ENCODE peak calls at places on chromosomes 1 and 21, in seven cellular contexts. B is Calu3, N is brain microvascular endothelial cell, M is progenitor cell of endocrine pancreas, C is HFFc6, U is IMR-90, L is HCT116. W is an unnamed sample.

GRCh38 chr1:192201303-192201702 is 43.0 kb downstream of the RGS18 start:
- DNase-seq in M (no peak), N (no peak), C (no peak), B (no peak), U (no peak), L (no peak), W (no peak)

GRCh38 chr21:21003701-21004100 is 5.5 kb downstream of the NCAM2 start:
- DNase-seq in C (peak), U (peak), N (peak), M (no peak), L (peak), B (no peak), W (no peak)

GRCh38 chr1:55192093-55192492 is 23.1 kb downstream of the USP24 start:
- DNase-seq in N (no peak), L (no peak), B (no peak), U (no peak), C (no peak), M (no peak), W (no peak)

GRCh38 chr1:85884372-85885035 is 176.3 kb upstream of the ZNHIT6 start:
- DNase-seq in U (peak), C (peak), L (no peak), B (no peak), N (no peak), M (no peak), W (no peak)

GRCh38 chr21:34771512-34772028 is 102.8 kb downstream of the CLIC6 start:
- DNase-seq in M (no peak), B (peak), L (peak), N (peak), U (peak), C (peak), W (no peak)

GRCh38 chr21:25934771-25935224 is 200.0 kb downstream of the GABPA start:
- DNase-seq in U (peak), L (no peak), C (peak), N (peak), M (no peak), B (peak), W (peak)

GRCh38 chr1:93180723-93181613 is at the start of gene CCDC18:
- DNase-seq in C (peak), L (peak), N (peak), B (no peak), U (peak), M (no peak), W (no peak)

GRCh38 chr1:97826820-97827219 is 94.0 kb downstream of the DPYD start:
- DNase-seq in M (no peak), U (no peak), B (no peak), N (no peak), L (no peak), C (no peak), W (no peak)

GRCh38 chr1:112513112-112513870 is 4.5 kb downstream of the WNT2B start:
- DNase-seq in N (peak), L (no peak), M (no peak), C (no peak), B (no peak), U (peak), W (peak)

GRCh38 chr1:61337981-61338848 is 255.9 kb downstream of the NFIA start:
- DNase-seq in C (peak), L (peak), N (peak), B (peak), M (peak), U (peak), W (peak)

GRCh38 chr21:33682992-33683627 is 40.8 kb downstream of the ITSN1 start:
- DNase-seq in U (peak), C (peak), M (no peak), L (peak), B (peak), N (peak), W (no peak)

GRCh38 chr1:183633676-183634343 is 1.8 kb downstream of the ARPC5 start:
- DNase-seq in B (peak), L (peak), U (peak), N (peak), C (peak), M (no peak), W (peak)

GRCh38 chr1:88566615-88567387 is 117.3 kb upstream of the PKN2 start:
- DNase-seq in B (no peak), M (no peak), C (no peak), N (no peak), L (no peak), U (no peak), W (no peak)

GRCh38 chr1:20110679-20111078 is 8.7 kb downstream of the PLA2G2D start:
- DNase-seq in B (no peak), N (peak), M (no peak), L (peak), U (peak), C (peak), W (no peak)

GRCh38 chr1:117886101-117886795 is 43.2 kb downstream of the GDAP2 start:
- DNase-seq in N (peak), L (no peak), C (peak), B (no peak), U (peak), M (no peak), W (peak)

GRCh38 chr1:23562138-23562819 is 3.0 kb upstream of the ID3 start:
- DNase-seq in U (peak), M (peak), C (peak), L (peak), N (peak), B (peak), W (peak)

GRCh38 chr1:109826446-109826845 is 62.7 kb upstream of the EPS8L3 start:
- DNase-seq in N (no peak), L (no peak), C (no peak), U (no peak), M (no peak), B (no peak), W (no peak)

GRCh38 chr1:113769599-113769970 is 10.3 kb upstream of the PHTF1 start:
- DNase-seq in N (no peak), C (no peak), U (no peak), L (no peak), B (no peak), M (no peak), W (no peak)

GRCh38 chr1:204528241-204528640 is 12.0 kb downstream of the MDM4 start:
- DNase-seq in M (no peak), U (no peak), N (no peak), C (no peak), B (no peak), L (no peak), W (no peak)

GRCh38 chr1:188363943-188364342 is 1535.2 kb downstream of the PLA2G4A start:
- DNase-seq in L (no peak), B (no peak), N (no peak), C (no peak), U (no peak), M (no peak), W (no peak)

GRCh38 chr1:234775477-234776246 is 165.7 kb upstream of the IRF2BP2 start:
- DNase-seq in C (peak), U (no peak), N (no peak), L (no peak), M (no peak), B (no peak), W (no peak)

GRCh38 chr1:26541816-26542711 is 12.5 kb downstream of the RPS6KA1 start:
- DNase-seq in B (peak), U (peak), N (no peak), C (no peak), M (no peak), L (no peak), W (peak)

GRCh38 chr1:39490596-39491145 is 765 bp upstream of the BMP8A start:
- DNase-seq in C (no peak), N (no peak), M (no peak), B (no peak), L (no peak), U (no peak), W (no peak)

GRCh38 chr1:92711473-92712165 is 73.3 kb downstream of the EVI5 start:
- DNase-seq in N (no peak), M (no peak), B (no peak), C (no peak), L (no peak), U (no peak), W (no peak)

GRCh38 chr1:230517786-230518185 is 91.7 kb upstream of the PGBD5 start:
- DNase-seq in M (no peak), N (no peak), L (no peak), C (no peak), U (no peak), B (peak), W (no peak)

GRCh38 chr1:1758692-1759455 is 19.4 kb downstream of the NADK start:
- DNase-seq in U (no peak), L (peak), N (no peak), M (no peak), C (no peak), B (peak), W (no peak)

GRCh38 chr21:41009398-41010177 is 158.4 kb upstream of the BACE2 start:
- DNase-seq in N (no peak), M (no peak), L (no peak), C (no peak), U (no peak), B (no peak), W (no peak)

GRCh38 chr1:116666747-116667576 is 571 bp downstream of the IGSF3 start:
- DNase-seq in L (no peak), B (peak), U (no peak), M (peak), N (no peak), C (no peak), W (no peak)

GRCh38 chr1:117928881-117929339 is 511 bp downstream of the GDAP2 start:
- DNase-seq in L (peak), M (peak), N (peak), B (peak), C (peak), U (peak), W (peak)

GRCh38 chr1:10824821-10825540 is 28.5 kb upstream of the CASZ1 start:
- DNase-seq in C (peak), M (no peak), L (peak), N (peak), B (no peak), U (peak), W (no peak)

DNA sequence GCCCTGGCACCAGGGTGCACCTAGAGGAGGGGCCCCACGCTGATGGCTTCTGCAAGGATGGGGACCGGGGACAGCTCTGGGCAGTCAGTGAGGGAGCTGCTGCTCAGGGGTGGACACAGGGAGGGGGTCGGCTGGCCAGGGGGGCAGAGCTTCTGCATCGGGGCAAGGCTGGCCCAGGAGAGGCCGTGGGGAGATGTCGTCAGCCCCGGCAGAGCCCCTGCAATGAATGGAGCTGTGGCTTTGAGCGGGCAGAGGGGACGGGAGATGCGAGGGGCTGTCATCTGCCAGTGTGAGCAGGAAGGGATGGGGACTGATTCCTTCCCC is 31.8 kb downstream of the SLX9 start:
- DNase-seq in L (no peak), B (no peak), C (no peak), U (no peak), M (no peak), N (no peak), W (no peak)
- TF ChIP-seq CTCF in L (no peak), B (no peak), C (no peak), U (no peak), M (no peak), N (no peak), W (no peak)

GRCh38 chr1:60281360-60281932 is 207.9 kb upstream of the C1orf87 start:
- DNase-seq in C (peak), N (peak), U (peak), L (peak), M (peak), B (peak), W (peak)
- TF ChIP-seq CTCF in C (peak), N (peak), U (peak), L (peak), M (peak), B (peak), W (peak)

GRCh38 chr1:25501235-25502058 is 42.0 kb upstream of the LDLRAP1 start:
- DNase-seq in N (no peak), B (no peak), M (no peak), C (peak), L (peak), U (peak), W (no peak)
- TF ChIP-seq CTCF in N (peak), B (no peak), M (peak), C (peak), L (peak), U (peak), W (no peak)

GRCh38 chr1:226937940-226938725 is 2.0 kb upstream of the COQ8A start:
- DNase-seq in U (no peak), N (no peak), C (no peak), M (no peak), L (no peak), B (no peak), W (no peak)
- TF ChIP-seq CTCF in U (no peak), N (no peak), C (no peak), M (no peak), L (no peak), B (no peak), W (no peak)

DNA sequence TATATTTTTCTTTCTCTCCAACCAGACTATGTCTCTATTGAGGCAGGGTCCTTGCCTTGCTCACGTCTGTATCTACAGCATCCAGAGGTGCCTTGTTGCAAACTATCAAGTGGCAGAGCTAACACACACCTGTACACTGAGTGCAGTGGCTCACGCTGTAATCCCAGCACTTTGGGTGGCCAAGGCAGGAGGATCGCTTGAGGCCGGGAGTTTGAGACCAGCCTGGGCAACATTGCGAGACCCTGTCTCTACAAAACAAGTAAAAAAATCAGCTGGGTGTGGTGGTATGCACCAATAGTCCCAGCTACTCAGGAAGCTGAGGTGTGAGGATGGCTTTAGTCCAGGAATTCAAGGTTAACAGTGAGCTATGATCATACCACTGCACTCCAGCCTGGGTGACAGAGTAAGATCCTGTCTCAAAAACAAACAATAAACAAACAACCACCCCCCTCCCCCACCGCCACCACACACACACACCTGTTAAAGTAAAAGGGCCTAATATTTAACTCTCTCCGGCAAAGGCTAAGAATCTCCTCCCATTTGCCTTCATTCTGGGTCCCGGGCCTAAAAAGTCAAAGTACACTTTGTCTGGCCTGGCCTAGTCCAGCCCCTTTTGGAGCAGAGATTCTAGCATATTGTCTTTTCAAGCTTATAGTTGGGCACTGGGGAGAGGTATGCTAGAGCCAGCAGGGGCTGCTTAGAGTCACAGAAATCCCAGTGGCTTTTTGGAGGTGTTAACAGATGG is 9.5 kb upstream of the SLFNL1 start:
- DNase-seq in M (no peak), L (no peak), C (no peak), N (no peak), B (no peak), U (no peak), W (no peak)
- TF ChIP-seq CTCF in M (no peak), L (no peak), C (no peak), N (no peak), B (no peak), U (no peak), W (no peak)

GRCh38 chr1:211908951-211909350 is 78.4 kb upstream of the LPGAT1 start:
- DNase-seq in N (no peak), L (no peak), B (no peak), C (no peak), U (no peak), M (no peak), W (no peak)

GRCh38 chr1:211910917-211911485 is 80.4 kb upstream of the LPGAT1 start:
- DNase-seq in C (no peak), M (no peak), U (peak), L (no peak), B (no peak), N (no peak), W (no peak)

GRCh38 chr1:211910136-211910884 is 79.7 kb upstream of the LPGAT1 start:
- DNase-seq in M (no peak), B (no peak), C (no peak), L (no peak), U (no peak), N (no peak), W (no peak)

GRCh38 chr1:211909385-211909784 is 78.8 kb upstream of the LPGAT1 start:
- DNase-seq in N (no peak), U (no peak), B (no peak), L (no peak), C (no peak), M (no peak), W (no peak)

GRCh38 chr1:211908453-211908852 is 77.9 kb upstream of the LPGAT1 start:
- DNase-seq in C (no peak), M (no peak), B (no peak), U (no peak), L (no peak), N (no peak), W (no peak)
- TF ChIP-seq CTCF in C (no peak), M (no peak), B (no peak), U (no peak), L (no peak), N (no peak), W (no peak)

GRCh38 chr1:87093286-87093685 is 178.9 kb downstream of the HS2ST1 start:
- DNase-seq in B (no peak), M (no peak), N (peak), C (peak), U (peak), L (no peak), W (no peak)

GRCh38 chr1:87089070-87089736 is 174.8 kb downstream of the HS2ST1 start:
- DNase-seq in U (no peak), B (no peak), L (no peak), M (no peak), N (no peak), C (no peak), W (no peak)

GRCh38 chr1:87092852-87093251 is 178.4 kb downstream of the HS2ST1 start:
- DNase-seq in C (no peak), B (no peak), U (no peak), M (no peak), N (no peak), L (no peak), W (no peak)

GRCh38 chr1:87089823-87090222 is 175.4 kb downstream of the HS2ST1 start:
- DNase-seq in U (no peak), C (no peak), B (no peak), L (no peak), N (no peak), M (no peak), W (no peak)

DNA sequence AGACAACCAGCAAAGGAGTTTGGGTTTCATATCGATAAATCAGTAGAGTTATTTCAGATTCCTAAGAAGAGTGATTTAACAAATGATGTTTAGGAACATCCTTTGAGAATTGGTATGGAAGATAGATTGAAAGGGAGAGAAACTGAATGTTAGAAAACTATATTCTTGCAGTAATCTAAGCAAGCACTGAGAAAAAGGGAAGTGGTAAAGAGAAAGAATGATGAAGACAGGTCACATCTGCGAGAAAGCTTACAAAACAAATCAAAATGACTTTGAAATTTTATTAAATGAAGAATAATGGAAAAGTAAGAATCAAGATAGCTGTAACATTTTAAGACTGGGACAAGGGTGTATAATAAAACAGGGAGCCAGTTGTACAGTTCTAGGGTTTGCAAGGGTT is 177.0 kb downstream of the HS2ST1 start:
- DNase-seq in U (no peak), C (no peak), B (no peak), M (no peak), N (no peak), L (no peak), W (no peak)
- TF ChIP-seq CTCF in U (no peak), C (no peak), B (no peak), M (no peak), N (no peak), L (no peak), W (no peak)

GRCh38 chr1:152348447-152348846 is 11.4 kb downstream of the FLG2 start:
- DNase-seq in U (no peak), L (peak), M (no peak), N (no peak), B (no peak), C (no peak), W (no peak)
- TF ChIP-seq CTCF in U (no peak), L (peak), M (no peak), N (peak), B (no peak), C (peak), W (no peak)

W was measured in AG09319.